ENCODE peak calls at places on chromosomes 1 and 21, in six cellular contexts. B is H9, D is neuronal stem cell, O is IMR-90, P is H1, A is trophoblast cell. J is an unnamed sample.

GRCh38 chr1:165854101-165854845 is 26.9 kb downstream of the UCK2 start:
- DNase-seq in P (no peak), A (peak; percentile 80), O (peak; percentile 95), B (no peak), D (no peak), J (peak; percentile 94)

GRCh38 chr1:184982002-184982954 is 8.0 kb upstream of the NIBAN1 start:
- DNase-seq in D (peak; percentile 21), A (peak; percentile 73), B (peak; percentile 64), P (peak; percentile 75), O (peak; percentile 80), J (peak; percentile 82)

GRCh38 chr1:214846971-214847810 is 235.3 kb upstream of the KCNK2 start:
- DNase-seq in O (no peak), D (no peak), P (no peak), A (no peak), B (no peak), J (no peak)

GRCh38 chr1:213585402-213585801 is 402.4 kb upstream of the PROX1 start:
- DNase-seq in O (no peak), P (no peak), B (no peak), D (no peak), A (no peak), J (no peak)

GRCh38 chr1:208497866-208498541 is 253.8 kb upstream of the PLXNA2 start:
- DNase-seq in O (no peak), A (no peak), P (no peak), D (no peak), B (no peak), J (peak; percentile 30)

GRCh38 chr21:20040768-20041167 is 957.4 kb upstream of the NCAM2 start:
- DNase-seq in D (no peak), B (no peak), A (no peak), P (no peak), O (no peak), J (peak; percentile 10)

GRCh38 chr1:162485236-162485635 is 12.4 kb upstream of the UHMK1 start:
- DNase-seq in O (peak; percentile 18), D (no peak), B (no peak), A (no peak), P (no peak), J (no peak)

GRCh38 chr1:45820797-45821196 is 17.4 kb downstream of the MAST2 start:
- DNase-seq in B (no peak), D (no peak), P (no peak), A (no peak), O (no peak), J (peak; percentile 20)

GRCh38 chr1:248858096-248858890 is 592 bp downstream of the ZNF692 start:
- DNase-seq in O (peak; percentile 64), A (peak; percentile 86), P (peak; percentile 82), D (peak; percentile 64), B (peak; percentile 81), J (peak; percentile 80)

GRCh38 chr1:26910343-26911160 is 3.2 kb downstream of the NR0B2 start:
- DNase-seq in P (no peak), O (no peak), A (no peak), B (no peak), D (no peak), J (no peak)

GRCh38 chr21:28538987-28539622 is 453.6 kb downstream of the LTN1 start:
- DNase-seq in P (no peak), D (no peak), O (peak; percentile 96), A (no peak), B (no peak), J (peak; percentile 64)

GRCh38 chr1:222711319-222712252 is 705 bp downstream of the AIDA start:
- DNase-seq in A (peak; percentile 85), O (peak; percentile 57), D (peak; percentile 30), P (peak; percentile 66), B (peak; percentile 59), J (peak; percentile 75)

GRCh38 chr1:93394514-93394913 is 48.8 kb downstream of the DR1 start:
- DNase-seq in O (peak; percentile 12), B (no peak), P (no peak), A (no peak), D (no peak), J (no peak)

GRCh38 chr1:226135709-226136108 is 50.8 kb downstream of the ACBD3 start:
- DNase-seq in B (no peak), O (no peak), D (no peak), P (peak; percentile 64), A (no peak), J (no peak)

GRCh38 chr1:232033285-232033684 is 406.7 kb downstream of the DISC1 start:
- DNase-seq in O (no peak), P (peak; percentile 40), A (no peak), D (no peak), B (no peak), J (peak; percentile 18)

GRCh38 chr1:222529181-222529580 is 18.7 kb downstream of the HHIPL2 start:
- DNase-seq in A (no peak), B (no peak), D (no peak), P (no peak), O (no peak), J (no peak)

GRCh38 chr1:12433323-12434053 is 184.5 kb downstream of the DHRS3 start:
- DNase-seq in P (peak; percentile 52), O (peak; percentile 67), D (peak; percentile 56), B (peak; percentile 33), A (no peak), J (peak; percentile 27)

GRCh38 chr1:14064649-14065442 is 364.9 kb downstream of the PRDM2 start:
- DNase-seq in D (no peak), P (no peak), B (no peak), O (no peak), A (no peak), J (no peak)

GRCh38 chr1:212162635-212163034 is 122.6 kb upstream of the PPP2R5A start:
- DNase-seq in B (no peak), A (no peak), P (no peak), O (peak; percentile 80), D (no peak), J (peak; percentile 78)

GRCh38 chr21:41947596-41948403 is 6.0 kb downstream of the C2CD2 start:
- DNase-seq in P (no peak), A (no peak), O (peak; percentile 43), B (no peak), D (no peak), J (no peak)

GRCh38 chr1:40708750-40709099 is 17.2 kb downstream of the NFYC start:
- DNase-seq in B (no peak), O (peak; percentile 91), A (no peak), D (no peak), P (no peak), J (peak; percentile 95)

GRCh38 chr1:191901651-191902050 is 256.6 kb upstream of the RGS18 start:
- DNase-seq in A (peak; percentile 7), B (peak; percentile 36), D (no peak), P (no peak), O (no peak), J (no peak)
- H4K91ac ChIP-seq in A (no peak overlapping the region), B (no peak overlapping the region), D (no peak overlapping the region), P (peak overlapping the region; percentile 22), O (no peak overlapping the region), J (no peak overlapping the region)

GRCh38 chr1:198639581-198640235 is 868 bp downstream of the PTPRC start:
- DNase-seq in B (no peak), A (no peak), O (no peak), P (no peak), D (no peak), J (no peak)

GRCh38 chr1:198643001-198643400 is 4.2 kb downstream of the PTPRC start:
- DNase-seq in O (no peak), P (no peak), D (no peak), B (no peak), A (no peak), J (no peak)

GRCh38 chr1:198641966-198642656 is 3.3 kb downstream of the PTPRC start:
- DNase-seq in D (no peak), O (no peak), P (no peak), A (no peak), B (no peak), J (no peak)

GRCh38 chr1:198643827-198644226 is 5.0 kb downstream of the PTPRC start:
- DNase-seq in B (no peak), O (no peak), D (no peak), A (no peak), P (no peak), J (no peak)

GRCh38 chr1:198641506-198641905 is 2.7 kb downstream of the PTPRC start:
- DNase-seq in A (no peak), P (no peak), B (no peak), O (peak; percentile 43), D (no peak), J (no peak)
- H4K91ac ChIP-seq in A (no peak overlapping the region), P (no peak overlapping the region), B (no peak overlapping the region), O (no peak overlapping the region), D (no peak overlapping the region), J (no peak overlapping the region)

DNA sequence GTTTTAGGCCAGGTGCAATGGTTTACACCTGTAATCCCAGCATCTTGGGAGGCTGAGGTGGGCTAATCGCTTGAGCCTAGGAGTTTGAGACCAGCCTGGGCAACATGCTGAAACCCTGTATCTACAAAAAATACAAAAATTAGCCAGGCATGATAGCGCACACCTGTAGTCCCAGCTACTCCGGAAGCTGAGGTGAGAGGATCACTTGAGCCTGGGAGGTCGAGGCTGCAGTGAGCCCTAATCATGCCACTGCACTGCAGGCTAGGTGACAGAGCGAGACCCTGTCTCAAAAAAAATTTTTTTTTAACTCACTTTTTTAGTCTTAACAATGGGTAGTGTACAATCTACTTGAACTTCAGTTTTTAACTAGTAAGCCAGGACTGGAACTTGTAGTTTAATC is 137.5 kb downstream of the HS2ST1 start:
- DNase-seq in B (no peak), A (no peak), O (no peak), D (no peak), P (no peak), J (no peak)
- H4K91ac ChIP-seq in B (no peak overlapping the region), A (no peak overlapping the region), O (no peak overlapping the region), D (no peak overlapping the region), P (no peak overlapping the region), J (no peak overlapping the region)

GRCh38 chr1:241848680-241849344 is 808 bp downstream of the EXO1 start:
- DNase-seq in A (no peak), D (no peak), B (no peak), P (no peak), O (no peak), J (no peak)

GRCh38 chr1:241849345-241849695 is 1.3 kb downstream of the EXO1 start:
- DNase-seq in P (no peak), D (no peak), A (no peak), B (no peak), O (no peak), J (no peak)

GRCh38 chr1:241846862-241847539 is 1.0 kb upstream of the EXO1 start:
- DNase-seq in A (no peak), O (no peak), D (no peak), B (no peak), P (no peak), J (no peak)

GRCh38 chr1:241847540-241847795 is 536 bp upstream of the EXO1 start:
- DNase-seq in O (no peak), A (no peak), D (no peak), B (no peak), P (no peak), J (no peak)

DNA sequence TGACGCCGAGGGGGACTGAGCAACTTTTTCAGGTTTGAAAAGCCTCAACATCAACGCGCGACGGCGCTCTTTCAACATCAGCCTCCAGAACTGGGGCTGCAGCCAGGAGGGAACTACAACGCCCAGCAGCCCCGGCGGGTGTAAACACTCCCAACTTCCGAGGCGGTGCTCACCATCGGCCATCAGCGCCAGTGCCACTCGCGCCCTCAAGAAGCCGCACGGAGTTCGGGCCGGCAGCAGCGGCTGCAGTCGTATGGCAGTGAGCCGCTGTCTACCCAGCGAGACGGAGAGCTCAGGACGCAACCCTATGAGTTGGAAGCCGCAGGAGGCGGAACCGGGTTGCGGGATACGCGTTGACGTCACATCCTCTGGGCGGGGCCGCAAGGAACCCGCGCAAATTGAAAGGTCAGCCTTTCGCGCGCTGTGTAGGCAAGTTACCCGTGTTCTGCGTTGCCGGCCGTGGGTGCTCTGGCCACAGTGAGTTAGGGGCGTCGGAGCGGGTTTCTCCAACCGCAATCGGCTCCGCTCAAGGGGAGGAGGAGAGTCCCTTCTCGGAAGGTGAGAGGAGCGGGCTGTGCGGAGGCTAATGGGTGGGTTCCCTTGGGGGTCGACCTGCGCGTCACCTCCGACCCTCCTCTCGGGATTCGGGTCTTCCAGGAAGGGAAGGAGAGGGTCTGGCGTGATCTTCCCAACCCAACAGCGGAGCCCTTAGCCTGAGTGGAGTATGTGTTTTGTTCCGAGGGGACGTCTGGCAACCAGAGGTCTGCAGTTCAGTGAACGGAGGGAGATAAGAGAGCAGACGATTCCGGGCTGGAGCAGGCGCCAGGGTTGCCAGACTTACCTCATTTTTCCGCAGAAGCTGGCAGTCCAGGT is at the start of gene EXO1:
- DNase-seq in D (peak; percentile 85), B (peak; percentile 94), O (peak; percentile 92), A (peak; percentile 91), P (peak; percentile 91), J (peak; percentile 94)
- H4K91ac ChIP-seq in D (no peak within 1 kb of the TSS), B (no peak within 1 kb of the TSS), O (peak within 1 kb of the TSS; percentile 98), A (peak within 1 kb of the TSS; percentile 90), P (peak within 1 kb of the TSS; percentile 98), J (peak within 1 kb of the TSS; percentile 96)

J was measured in mesenchymal stem cell.